ENCODE peak calls at places on chromosome 22, in five cellular contexts. X, T, S, A and B are unnamed samples.

GRCh38 chr22:37294747-37295146 is 12.4 kb downstream of the CYTH4 start:
- DNase-seq in A (no peak), S (no peak), T (no peak), X (no peak), B (no peak)

GRCh38 chr22:44628273-44628672 is 73.7 kb upstream of the PRR5 start:
- DNase-seq in A (no peak), S (no peak), X (no peak), T (no peak), B (no peak)

GRCh38 chr22:36423461-36424404 is 36.0 kb upstream of the MYH9 start:
- DNase-seq in T (no peak), S (no peak), X (peak), A (no peak), B (no peak)

GRCh38 chr22:44182591-44183588 is 2.2 kb downstream of the PARVG start:
- DNase-seq in X (no peak), S (peak), A (no peak), T (peak), B (no peak)

GRCh38 chr22:23683545-23683944 is 7.3 kb upstream of the RGL4 start:
- DNase-seq in A (no peak), T (no peak), S (no peak), X (no peak), B (no peak)

GRCh38 chr22:36770946-36771340 is 5.0 kb downstream of the IFT27 start:
- DNase-seq in A (no peak), T (no peak), X (no peak), S (no peak), B (no peak)

GRCh38 chr22:32204211-32204855 is 540 bp downstream of the RFPL2 start:
- DNase-seq in A (peak), X (no peak), S (no peak), T (no peak), B (no peak)

GRCh38 chr22:29004647-29005371 is 56.8 kb downstream of the C22orf31 start:
- DNase-seq in X (no peak), S (no peak), A (no peak), T (peak), B (peak)

GRCh38 chr22:46146329-46146728 is 4.0 kb upstream of the PPARA start:
- DNase-seq in X (no peak), T (no peak), A (no peak), S (no peak), B (no peak)

GRCh38 chr22:23530766-23531282 is 49.3 kb downstream of the IGLL1 start:
- DNase-seq in X (no peak), A (no peak), T (no peak), S (peak), B (no peak)

GRCh38 chr22:50317178-50317577 is 9.6 kb downstream of the DENND6B start:
- DNase-seq in X (no peak), T (no peak), S (no peak), A (no peak), B (no peak)

GRCh38 chr22:20111045-20111688 is 4.7 kb upstream of the RANBP1 start:
- DNase-seq in T (no peak), X (no peak), S (peak), A (no peak), B (no peak)

GRCh38 chr22:25008666-25009065 is 56.1 kb downstream of the KIAA1671 start:
- DNase-seq in S (no peak), T (no peak), X (no peak), A (no peak), B (no peak)

GRCh38 chr22:50176850-50177536 is 6.5 kb downstream of the PANX2 start:
- DNase-seq in T (no peak), A (no peak), S (peak), X (no peak), B (no peak)

GRCh38 chr22:29817724-29818123 is 20.4 kb downstream of the ASCC2 start:
- DNase-seq in X (peak), A (no peak), S (no peak), T (no peak), B (no peak)

GRCh38 chr22:27749597-27750225 is 51.8 kb downstream of the MN1 start:
- DNase-seq in A (no peak), X (no peak), T (no peak), S (no peak), B (no peak)